ENCODE peak calls at places on chromosomes 5 and 9, in eight cellular contexts. J is keratinocyte; P is body of pancreas; L is psoas muscle; B is CD8-positive, alpha-beta memory T cell; H is coronary artery; I is heart right ventricle; E is adipocyte. A is an unnamed sample.

GRCh38 chr5:174920906-174921550 is 196.6 kb downstream of the MSX2 start:
- DNase-seq in J (no peak), P (no peak), L (no peak), B (no peak), H (no peak), I (no peak), E (peak), A (peak)

GRCh38 chr9:138025908-138026307 is 148.3 kb downstream of the CACNA1B start:
- DNase-seq in J (no peak), P (peak), L (no peak), B (no peak), H (no peak), I (no peak), E (no peak), A (no peak)

GRCh38 chr9:74742792-74743389 is 144.8 kb downstream of the TRPM6 start:
- DNase-seq in J (no peak), P (no peak), L (no peak), B (no peak), H (no peak), I (no peak), E (peak), A (peak)

GRCh38 chr9:113622600-113623400 is 159.3 kb downstream of the RGS3 start:
- DNase-seq in J (peak), P (peak), L (no peak), B (no peak), H (peak), I (no peak), E (peak), A (peak)

GRCh38 chr5:148730955-148731898 is 76.9 kb upstream of the HTR4 start:
- DNase-seq in J (peak), P (peak), L (peak), B (peak), H (no peak), I (peak), E (peak), A (peak)

GRCh38 chr5:140362875-140363630 is 3.1 kb downstream of the SLC4A9 start:
- DNase-seq in J (no peak), P (peak), L (peak), B (peak), H (no peak), I (peak), E (peak), A (peak)

GRCh38 chr5:135324897-135325650 is 74.0 kb downstream of the MACROH2A1 start:
- DNase-seq in J (no peak), P (no peak), L (no peak), B (no peak), H (no peak), I (no peak), E (no peak), A (no peak)

GRCh38 chr9:113520109-113520642 is 56.6 kb downstream of the RGS3 start:
- DNase-seq in J (no peak), P (peak), L (no peak), B (peak), H (no peak), I (no peak), E (no peak), A (peak)

GRCh38 chr9:17319822-17320221 is 185.0 kb downstream of the CNTLN start:
- DNase-seq in J (no peak), P (no peak), L (no peak), B (no peak), H (no peak), I (no peak), E (no peak), A (no peak)

GRCh38 chr5:108315829-108316228 is 66.1 kb downstream of the FBXL17 start:
- DNase-seq in J (no peak), P (no peak), L (no peak), B (no peak), H (no peak), I (no peak), E (peak), A (peak)

GRCh38 chr9:137912671-137913070 is 35.1 kb downstream of the CACNA1B start:
- DNase-seq in J (no peak), P (no peak), L (no peak), B (no peak), H (peak), I (no peak), E (no peak), A (no peak)

GRCh38 chr9:69379250-69379982 is 54.4 kb downstream of the ENTREP1 start:
- DNase-seq in J (peak), P (no peak), L (peak), B (no peak), H (no peak), I (peak), E (peak), A (peak)

GRCh38 chr9:38271666-38272241 is 120.7 kb upstream of the ALDH1B1 start:
- DNase-seq in J (no peak), P (no peak), L (no peak), B (no peak), H (peak), I (no peak), E (no peak), A (no peak)

GRCh38 chr5:99644822-99645221 is 716.0 kb upstream of the CHD1 start:
- DNase-seq in J (no peak), P (no peak), L (no peak), B (no peak), H (no peak), I (no peak), E (no peak), A (no peak)

GRCh38 chr5:72842816-72843215 is 26.4 kb downstream of the TNPO1 start:
- DNase-seq in J (no peak), P (no peak), L (no peak), B (no peak), H (no peak), I (no peak), E (no peak), A (peak)

GRCh38 chr9:100213730-100214477 is 114.9 kb downstream of the INVS start:
- DNase-seq in J (no peak), P (no peak), L (no peak), B (no peak), H (no peak), I (no peak), E (peak), A (peak)

GRCh38 chr9:28166179-28166578 is 592.9 kb upstream of the C9orf72 start:
- DNase-seq in J (no peak), P (no peak), L (no peak), B (no peak), H (no peak), I (no peak), E (no peak), A (no peak)

GRCh38 chr5:75364571-75365280 is 27.7 kb downstream of the HMGCR start:
- DNase-seq in J (no peak), P (no peak), L (no peak), B (no peak), H (no peak), I (no peak), E (no peak), A (no peak)

GRCh38 chr5:3590967-3591900 is 4.4 kb upstream of the IRX1 start:
- DNase-seq in J (no peak), P (no peak), L (no peak), B (no peak), H (no peak), I (no peak), E (no peak), A (peak)

GRCh38 chr9:96020822-96021615 is 145.5 kb downstream of the ERCC6L2 start:
- DNase-seq in J (no peak), P (no peak), L (no peak), B (no peak), H (no peak), I (peak), E (peak), A (peak)

GRCh38 chr9:698276-698675 is 143.2 kb upstream of the DMRT1 start:
- DNase-seq in J (no peak), P (no peak), L (no peak), B (no peak), H (no peak), I (no peak), E (peak), A (peak)

GRCh38 chr5:62979472-62979871 is 400.9 kb downstream of the LRRC70 start:
- DNase-seq in J (no peak), P (no peak), L (no peak), B (no peak), H (no peak), I (no peak), E (no peak), A (no peak)

GRCh38 chr9:3827175-3827574 is 301.4 kb upstream of the RFX3 start:
- DNase-seq in J (no peak), P (peak), L (no peak), B (no peak), H (no peak), I (no peak), E (no peak), A (no peak)

GRCh38 chr9:95048225-95049087 is 269.1 kb downstream of the FANCC start:
- DNase-seq in J (peak), P (peak), L (peak), B (peak), H (no peak), I (peak), E (peak), A (peak)

GRCh38 chr9:27784999-27785713 is 211.9 kb upstream of the C9orf72 start:
- DNase-seq in J (no peak), P (no peak), L (no peak), B (no peak), H (no peak), I (no peak), E (no peak), A (no peak)

GRCh38 chr5:151825445-151825844 is 53.7 kb downstream of the G3BP1 start:
- DNase-seq in J (no peak), P (peak), L (peak), B (no peak), H (no peak), I (peak), E (peak), A (peak)

GRCh38 chr5:44821164-44821563 is 12.4 kb downstream of the MRPS30 start:
- DNase-seq in J (no peak), P (no peak), L (no peak), B (no peak), H (no peak), I (no peak), E (peak), A (no peak)

GRCh38 chr5:64318175-64318574 is 152.5 kb downstream of the RNF180 start:
- DNase-seq in J (no peak), P (no peak), L (no peak), B (no peak), H (no peak), I (no peak), E (peak), A (no peak)

GRCh38 chr5:31761877-31762276 is 122.9 kb downstream of the PDZD2 start:
- DNase-seq in J (no peak), P (no peak), L (no peak), B (no peak), H (no peak), I (no peak), E (no peak), A (no peak)

GRCh38 chr5:31757813-31758212 is 118.9 kb downstream of the PDZD2 start:
- DNase-seq in J (no peak), P (no peak), L (no peak), B (no peak), H (no peak), I (no peak), E (peak), A (no peak)

GRCh38 chr5:31759925-31760324 is 121.0 kb downstream of the PDZD2 start:
- DNase-seq in J (no peak), P (no peak), L (no peak), B (no peak), H (no peak), I (no peak), E (no peak), A (no peak)

GRCh38 chr5:31755299-31756053 is 116.5 kb downstream of the PDZD2 start:
- DNase-seq in J (no peak), P (no peak), L (no peak), B (no peak), H (no peak), I (no peak), E (no peak), A (no peak)

GRCh38 chr5:31758803-31759425 is 120.0 kb downstream of the PDZD2 start:
- DNase-seq in J (no peak), P (no peak), L (no peak), B (no peak), H (no peak), I (no peak), E (no peak), A (no peak)
- H3K4me3 ChIP-seq in J (no peak), P (no peak), L (no peak), B (no peak), H (no peak), I (no peak), E (no peak), A (no peak)

DNA sequence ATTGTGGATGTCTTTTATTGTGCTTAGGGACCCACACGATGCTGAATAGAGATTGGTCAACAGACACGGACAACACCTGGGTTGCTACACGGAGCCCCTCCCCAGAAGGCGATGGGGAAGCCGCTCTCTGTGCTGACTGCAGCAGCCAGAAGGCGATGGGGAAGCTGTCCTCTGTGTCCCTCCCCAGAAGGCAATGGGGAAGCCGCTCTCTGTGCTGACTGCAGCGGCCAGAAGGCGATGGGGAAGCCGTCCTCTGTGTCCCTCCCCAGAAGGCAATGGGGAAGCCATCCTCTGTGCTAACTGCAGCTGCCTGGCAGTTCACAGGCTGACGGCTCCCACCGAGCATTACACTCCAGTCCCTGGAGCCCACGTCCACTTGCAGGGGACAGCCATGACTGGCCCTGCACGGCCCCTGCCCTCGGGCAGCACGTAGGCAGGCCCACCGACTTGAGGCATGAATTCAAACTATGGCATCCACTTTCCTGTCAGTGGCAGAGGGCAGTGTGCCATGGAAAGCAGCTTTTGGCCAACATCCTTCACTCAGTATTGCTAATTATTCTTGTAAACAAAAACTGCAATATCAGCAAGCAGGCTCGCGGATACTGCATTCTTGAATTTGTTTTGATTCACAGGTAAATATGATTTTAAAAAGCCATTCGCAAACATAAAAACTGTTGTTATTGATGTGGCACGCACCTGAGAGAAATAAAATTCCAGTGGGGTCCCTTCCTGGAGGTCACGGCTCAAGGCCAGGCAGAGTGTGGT is 48.1 kb upstream of the CLPTM1L start:
- DNase-seq in J (no peak), P (no peak), L (peak), B (no peak), H (no peak), I (no peak), E (no peak), A (no peak)
- H3K4me3 ChIP-seq in J (no peak), P (no peak), L (no peak), B (no peak), H (no peak), I (no peak), E (no peak), A (no peak)

DNA sequence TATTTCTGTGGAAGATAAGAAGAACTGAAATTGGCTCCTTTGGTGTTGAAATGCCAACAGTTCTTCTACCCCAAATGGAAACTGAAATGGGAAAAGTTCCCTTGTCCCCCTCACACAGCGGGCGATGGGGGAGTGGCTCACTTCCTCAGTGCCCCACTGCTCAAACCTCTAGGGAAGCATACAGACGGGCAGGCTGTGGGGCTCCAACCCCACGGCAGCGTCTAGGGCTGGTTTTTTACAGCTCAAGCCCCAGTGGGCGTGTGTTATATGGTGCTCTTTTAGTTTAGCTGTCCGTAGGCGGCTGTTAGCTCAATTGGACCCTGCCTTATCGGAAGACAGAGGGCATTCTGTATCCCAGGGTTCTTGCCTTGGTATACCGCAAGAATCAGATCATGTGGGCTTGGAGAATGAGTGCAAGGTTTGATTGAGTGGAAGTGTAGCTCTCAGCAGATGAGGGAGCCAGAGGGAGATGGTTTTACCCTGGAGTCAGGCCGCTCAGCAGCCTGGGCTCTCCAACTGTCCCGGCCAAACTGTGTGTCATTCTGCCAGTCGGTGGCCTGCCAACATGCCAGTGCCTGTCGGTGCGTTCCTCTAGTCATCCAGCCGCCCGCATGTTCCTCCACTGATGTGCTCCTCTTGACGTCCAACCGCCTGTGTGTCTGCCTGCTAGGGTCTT is 166.4 kb upstream of the ZNF608 start:
- DNase-seq in J (no peak), P (no peak), L (peak), B (no peak), H (no peak), I (peak), E (no peak), A (no peak)
- H3K4me3 ChIP-seq in J (no peak), P (no peak), L (no peak), B (no peak), H (no peak), I (no peak), E (no peak), A (no peak)

DNA sequence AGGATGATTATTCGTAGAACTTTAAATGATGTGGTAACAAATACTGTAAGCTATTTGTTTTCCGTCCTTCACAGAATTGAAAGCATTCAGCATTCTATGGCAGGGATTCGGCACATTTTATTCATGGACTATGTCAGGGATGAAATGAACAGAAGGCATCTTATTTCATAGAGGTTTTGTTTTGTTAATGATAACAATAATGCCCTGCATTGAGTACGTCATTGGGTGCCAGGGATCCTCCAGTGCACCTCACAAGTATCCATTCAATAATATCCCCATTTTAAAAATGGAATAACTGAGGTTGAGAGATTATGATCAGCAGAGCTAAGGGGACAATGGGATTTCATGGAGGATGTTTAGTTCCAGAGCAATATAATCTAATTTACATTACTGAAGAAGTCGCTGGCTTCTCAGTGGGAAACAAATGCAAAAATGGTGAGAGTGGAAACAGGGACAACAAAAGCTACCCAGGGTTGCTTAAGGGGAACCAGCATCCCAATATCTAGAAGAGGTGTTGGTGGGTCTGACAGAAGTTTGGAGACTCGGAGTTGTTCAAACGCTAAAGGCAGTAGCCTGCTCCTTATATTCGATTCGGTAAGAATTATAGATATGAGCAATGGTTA is 985.7 kb upstream of the WWC1 start:
- DNase-seq in J (no peak), P (no peak), L (no peak), B (no peak), H (no peak), I (no peak), E (no peak), A (no peak)
- H3K4me3 ChIP-seq in J (no peak), P (no peak), L (no peak), B (no peak), H (no peak), I (no peak), E (no peak), A (no peak)

GRCh38 chr5:59767753-59768159 is 125.8 kb downstream of the PDE4D start:
- DNase-seq in J (no peak), P (no peak), L (no peak), B (no peak), H (no peak), I (no peak), E (no peak), A (no peak)
- H3K4me3 ChIP-seq in J (peak), P (no peak), L (peak), B (no peak), H (peak), I (peak), E (peak), A (peak)

GRCh38 chr9:116964258-116964657 is 277.2 kb downstream of the TRIM32 start:
- DNase-seq in J (no peak), P (no peak), L (no peak), B (no peak), H (no peak), I (no peak), E (no peak), A (no peak)

GRCh38 chr9:116958886-116959285 is 271.8 kb downstream of the TRIM32 start:
- DNase-seq in J (no peak), P (no peak), L (no peak), B (no peak), H (no peak), I (no peak), E (no peak), A (no peak)

GRCh38 chr9:116959775-116960174 is 272.7 kb downstream of the TRIM32 start:
- DNase-seq in J (no peak), P (no peak), L (no peak), B (no peak), H (no peak), I (no peak), E (no peak), A (peak)
- H3K4me3 ChIP-seq in J (no peak), P (no peak), L (no peak), B (no peak), H (no peak), I (no peak), E (no peak), A (no peak)

A was measured in GM23248.